ENCODE peak calls at places on chromosomes 6 and 20, in five cellular contexts. X is GM12865, K is A549, O is cardiac fibroblast, U is dorsolateral prefrontal cortex. I is an unnamed sample.

GRCh38 chr6:18207949-18208348 is 52.7 kb downstream of the KDM1B start:
- DNase-seq in K (no peak), U (no peak), O (no peak), X (no peak), I (no peak)

GRCh38 chr20:62936996-62937352 is 973 bp upstream of the GID8 start:
- DNase-seq in U (no peak), K (peak), O (peak), X (peak), I (no peak)

GRCh38 chr20:61608275-61609085 is 356.4 kb downstream of the CDH4 start:
- DNase-seq in O (peak), K (peak), X (no peak), U (no peak), I (no peak)

GRCh38 chr6:9481292-9482029 is 933.4 kb downstream of the TFAP2A start:
- DNase-seq in X (no peak), U (no peak), K (peak), O (no peak), I (no peak)

GRCh38 chr6:111243095-111243494 is 155.8 kb downstream of the SLC16A10 start:
- DNase-seq in U (no peak), O (no peak), X (no peak), K (no peak), I (no peak)

GRCh38 chr6:123402052-123402451 is 234.7 kb downstream of the TRDN start:
- DNase-seq in O (peak), U (no peak), X (peak), K (no peak), I (no peak)

GRCh38 chr6:1761472-1761871 is 151.8 kb downstream of the FOXC1 start:
- DNase-seq in X (no peak), U (no peak), K (no peak), O (no peak), I (no peak)

GRCh38 chr6:129251669-129252376 is 368.9 kb downstream of the LAMA2 start:
- DNase-seq in U (no peak), X (peak), K (peak), O (peak), I (peak)

GRCh38 chr20:5180933-5181332 is 54.1 kb downstream of the CDS2 start:
- DNase-seq in O (no peak), X (no peak), U (no peak), K (no peak), I (no peak)

GRCh38 chr20:219290-220115 is 7.6 kb upstream of the DEFB129 start:
- DNase-seq in O (peak), X (peak), K (peak), U (no peak), I (no peak)

GRCh38 chr20:15656124-15656523 is 917.1 kb downstream of the KIF16B start:
- DNase-seq in O (no peak), U (no peak), X (no peak), K (no peak), I (no peak)

GRCh38 chr20:61328906-61329558 is 77.0 kb downstream of the CDH4 start:
- DNase-seq in K (no peak), U (no peak), X (no peak), O (no peak), I (no peak)

GRCh38 chr6:122207794-122208193 is 191.7 kb upstream of the HSF2 start:
- DNase-seq in K (no peak), U (no peak), O (no peak), X (no peak), I (no peak)

GRCh38 chr20:21615617-21616080 is 89.8 kb upstream of the PAX1 start:
- DNase-seq in O (peak), U (peak), K (peak), X (peak), I (no peak)

GRCh38 chr6:17267586-17267985 is 13.6 kb upstream of the RBM24 start:
- DNase-seq in X (no peak), K (no peak), O (peak), U (no peak), I (no peak)

GRCh38 chr6:411402-412145 is 20.0 kb downstream of the IRF4 start:
- DNase-seq in O (no peak), K (no peak), X (peak), U (no peak), I (no peak)

GRCh38 chr6:98769546-98769945 is 64.8 kb upstream of the POU3F2 start:
- DNase-seq in U (no peak), X (peak), K (peak), O (peak), I (no peak)

GRCh38 chr20:381581-382290 is 1.2 kb downstream of the TRIB3 start:
- DNase-seq in O (peak), X (peak), K (peak), U (peak), I (peak)

GRCh38 chr6:13434455-13434775 is 53.0 kb downstream of the GFOD1 start:
- DNase-seq in K (no peak), X (no peak), U (no peak), O (no peak), I (no peak)

GRCh38 chr6:9766240-9766915 is 648.5 kb downstream of the TFAP2A start:
- DNase-seq in U (no peak), O (peak), K (peak), X (peak), I (peak)

GRCh38 chr6:134539865-134540323 is 222.0 kb upstream of the SGK1 start:
- DNase-seq in K (no peak), U (no peak), O (peak), X (no peak), I (no peak)

GRCh38 chr6:156316613-156317012 is 460.6 kb upstream of the ARID1B start:
- DNase-seq in X (no peak), U (no peak), O (no peak), K (no peak), I (no peak)

GRCh38 chr6:144351741-144352140 is 66.6 kb downstream of the UTRN start:
- DNase-seq in U (no peak), K (no peak), X (no peak), O (no peak), I (no peak)

GRCh38 chr6:3370361-3371221 is 86.3 kb downstream of the SLC22A23 start:
- DNase-seq in X (no peak), O (no peak), U (no peak), K (no peak), I (no peak)

GRCh38 chr6:19042452-19042851 is 655.3 kb downstream of the RNF144B start:
- DNase-seq in K (no peak), X (no peak), O (no peak), U (no peak), I (no peak)

GRCh38 chr6:158043008-158043407 is 61.3 kb downstream of the SYNJ2 start:
- DNase-seq in U (peak), K (no peak), O (no peak), X (no peak), I (no peak)

GRCh38 chr6:86685230-86685797 is 252.0 kb upstream of the HTR1E start:
- DNase-seq in K (no peak), O (no peak), U (no peak), X (no peak), I (no peak)

GRCh38 chr6:55276745-55277627 is 50.3 kb upstream of the GFRAL start:
- DNase-seq in U (no peak), X (peak), O (peak), K (peak), I (peak)

GRCh38 chr20:25209400-25209799 is 13.9 kb downstream of the ENTPD6 start:
- DNase-seq in K (no peak), O (no peak), U (no peak), X (no peak), I (no peak)

GRCh38 chr6:109308018-109308492 is 74.2 kb downstream of the CD164 start:
- DNase-seq in U (no peak), X (no peak), K (peak), O (peak), I (peak)

GRCh38 chr20:22805219-22805618 is 220.8 kb upstream of the FOXA2 start:
- DNase-seq in O (peak), K (peak), X (no peak), U (no peak), I (peak)

GRCh38 chr6:13396241-13396792 is 68.0 kb upstream of the TBC1D7 start:
- DNase-seq in U (no peak), K (no peak), X (no peak), O (no peak), I (no peak)

GRCh38 chr20:33261465-33261864 is 21.5 kb upstream of the BPIFB1 start:
- DNase-seq in X (no peak), O (peak), K (peak), U (peak), I (no peak)

GRCh38 chr6:143155681-143156080 is 95.0 kb downstream of the AIG1 start:
- DNase-seq in K (no peak), O (no peak), U (no peak), X (no peak), I (no peak)

GRCh38 chr6:136927313-136927712 is 5.2 kb downstream of the SLC35D3 start:
- DNase-seq in K (peak), O (peak), U (no peak), X (peak), I (no peak)

GRCh38 chr20:40797425-40797824 is 108.4 kb upstream of the MAFB start:
- DNase-seq in X (peak), U (no peak), O (peak), K (peak), I (no peak)

GRCh38 chr6:12160350-12160749 is 129.8 kb upstream of the EDN1 start:
- DNase-seq in K (no peak), U (no peak), X (no peak), O (peak), I (no peak)

GRCh38 chr6:12162203-12162602 is 128.0 kb upstream of the EDN1 start:
- DNase-seq in X (no peak), U (no peak), O (no peak), K (no peak), I (no peak)

GRCh38 chr6:12163149-12163548 is 127.0 kb upstream of the EDN1 start:
- DNase-seq in O (no peak), X (peak), U (no peak), K (no peak), I (no peak)

GRCh38 chr6:12163744-12164507 is 126.2 kb upstream of the EDN1 start:
- DNase-seq in K (no peak), U (no peak), O (no peak), X (no peak), I (no peak)

GRCh38 chr6:12158686-12159415 is 131.3 kb upstream of the EDN1 start:
- DNase-seq in K (no peak), U (no peak), X (no peak), O (no peak), I (no peak)
- TF ChIP-seq CTCF in K (no peak), U (no peak), X (peak), O (no peak), I (no peak)

GRCh38 chr20:2713285-2713684 is 20.7 kb downstream of the EBF4 start:
- DNase-seq in U (no peak), X (no peak), K (peak), O (no peak), I (no peak)
- TF ChIP-seq CTCF in U (no peak), X (peak), K (peak), O (no peak), I (peak)

GRCh38 chr6:131083687-131084086 is 20.6 kb upstream of the EPB41L2 start:
- DNase-seq in O (no peak), K (no peak), X (no peak), U (no peak), I (no peak)

GRCh38 chr6:131082335-131082734 is 19.3 kb upstream of the EPB41L2 start:
- DNase-seq in U (no peak), X (no peak), O (no peak), K (no peak), I (no peak)

GRCh38 chr6:131080084-131080483 is 17.0 kb upstream of the EPB41L2 start:
- DNase-seq in O (no peak), U (no peak), X (no peak), K (no peak), I (no peak)

GRCh38 chr6:131084982-131085381 is 21.9 kb upstream of the EPB41L2 start:
- DNase-seq in K (no peak), O (no peak), U (no peak), X (peak), I (no peak)
- TF ChIP-seq CTCF in K (no peak), O (no peak), U (no peak), X (no peak), I (no peak)

GRCh38 chr6:45773906-45774305 is 241.8 kb downstream of the CLIC5 start:
- DNase-seq in O (no peak), K (no peak), X (no peak), U (no peak), I (no peak)
- TF ChIP-seq CTCF in O (no peak), K (no peak), X (no peak), U (no peak), I (no peak)

GRCh38 chr6:52285174-52286068 is 879 bp upstream of the MCM3 start:
- DNase-seq in X (peak), U (no peak), K (no peak), O (peak), I (no peak)

GRCh38 chr6:52284460-52285173 is at the start of gene MCM3:
- DNase-seq in K (peak), U (peak), O (peak), X (peak), I (peak)

GRCh38 chr6:52284131-52284459 is 447 bp downstream of the MCM3 start:
- DNase-seq in K (no peak), X (peak), U (peak), O (peak), I (no peak)

GRCh38 chr6:52288216-52288615 is 3.7 kb upstream of the MCM3 start:
- DNase-seq in X (no peak), K (no peak), U (no peak), O (no peak), I (no peak)

DNA sequence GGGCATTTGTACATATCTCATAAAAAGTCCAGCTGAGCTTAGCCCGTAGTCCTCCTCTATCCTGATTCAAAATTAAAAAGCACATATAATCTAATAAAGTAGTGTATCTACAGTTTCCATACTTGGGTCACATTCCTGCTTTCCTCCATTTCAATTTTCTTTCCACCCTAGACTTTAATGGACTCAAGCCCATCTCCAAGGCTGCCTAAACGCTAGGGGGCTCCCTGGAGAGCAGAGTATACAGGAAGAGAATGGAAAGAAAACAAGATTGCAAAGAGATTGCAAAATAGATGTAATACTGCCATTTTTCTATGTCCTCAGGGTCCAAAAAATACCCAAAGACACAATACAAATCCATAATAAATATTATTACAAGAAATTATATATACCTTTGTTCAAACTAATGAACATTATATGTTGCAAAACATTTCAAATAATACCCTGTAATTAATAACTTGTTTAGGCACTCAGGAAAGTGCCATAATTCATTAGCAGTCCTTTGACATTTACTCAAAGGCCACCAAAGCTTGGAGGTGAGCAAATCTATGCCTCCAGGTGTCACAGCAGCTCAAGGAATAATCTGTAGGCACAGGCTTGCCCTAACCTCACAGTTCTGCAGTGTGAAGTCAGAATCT is 2.4 kb upstream of the MCM3 start:
- DNase-seq in O (peak), X (peak), K (peak), U (peak), I (no peak)
- TF ChIP-seq CTCF in O (peak), X (peak), K (peak), U (peak), I (peak)

GRCh38 chr6:33277663-33278391 is 904 bp downstream of the B3GALT4 start:
- DNase-seq in K (peak), X (peak), U (no peak), O (no peak), I (no peak)
- TF ChIP-seq CTCF in K (no peak), X (no peak), U (no peak), O (no peak), I (no peak)

GRCh38 chr6:37051138-37052026 is 45.9 kb downstream of the FGD2 start:
- DNase-seq in K (peak), X (peak), O (peak), U (peak), I (no peak)
- TF ChIP-seq CTCF in K (peak), X (peak), O (peak), U (peak), I (peak)

GRCh38 chr20:20130399-20130798 is 78.1 kb downstream of the CFAP61 start:
- DNase-seq in O (peak), U (no peak), X (peak), K (peak), I (no peak)
- TF ChIP-seq CTCF in O (no peak), U (no peak), X (peak), K (peak), I (peak)

DNA sequence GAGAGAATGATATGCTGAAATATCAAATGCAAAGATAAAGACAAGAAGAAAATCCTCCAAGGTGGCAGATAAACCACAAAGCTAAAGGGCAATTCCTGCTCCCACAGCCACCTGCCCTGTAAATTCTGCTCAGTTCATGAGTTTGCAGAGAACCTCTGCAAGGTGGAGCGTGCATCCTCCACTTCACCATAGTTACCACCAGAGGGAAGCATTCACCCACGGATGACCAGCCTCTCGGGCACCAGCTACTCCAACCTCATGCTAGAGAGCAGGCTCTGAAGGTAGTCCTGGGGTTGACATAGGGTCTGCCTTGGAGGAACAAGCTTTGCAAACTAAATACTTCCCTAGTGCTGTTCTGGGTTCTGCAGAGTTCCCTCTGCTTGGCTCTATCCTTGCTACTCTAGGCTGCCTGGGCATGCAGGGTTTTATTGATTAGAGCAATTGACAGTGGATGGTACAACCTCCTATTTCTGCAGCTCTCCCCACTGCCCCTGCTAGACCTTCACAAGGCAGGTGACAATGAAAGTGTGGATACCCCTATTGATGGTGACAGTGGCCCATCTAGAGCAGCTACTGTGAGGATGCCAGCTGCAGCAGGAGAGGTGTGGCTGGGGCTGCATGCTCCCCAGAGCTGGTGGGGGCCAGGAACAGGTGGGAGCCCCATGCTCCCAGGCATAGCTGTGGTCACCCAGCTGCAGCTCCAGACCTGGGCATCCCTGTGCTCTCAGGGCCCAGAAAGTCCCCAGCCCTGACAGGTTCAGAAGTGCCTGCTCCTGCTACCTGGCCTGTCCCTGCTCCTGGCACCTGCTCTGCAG is 51.1 kb downstream of the GGTLC1 start:
- DNase-seq in U (peak), X (peak), O (peak), K (peak), I (no peak)
- TF ChIP-seq CTCF in U (peak), X (peak), O (peak), K (peak), I (peak)

GRCh38 chr6:31321820-31322219 is 35.2 kb downstream of the HLA-B start:
- DNase-seq in O (no peak), U (no peak), K (no peak), X (no peak), I (no peak)
- TF ChIP-seq CTCF in O (no peak), U (no peak), K (no peak), X (no peak), I (no peak)